ENCODE peak calls at places on chromosomes 16 and 17, in eight cellular contexts. S, B, H, W, N, Y, K and X are unnamed samples.

GRCh38 chr17:45240905-45241314 is 19.2 kb downstream of the FMNL1 start:
- DNase-seq in S (no peak), K (no peak), N (no peak), W (no peak), Y (no peak), B (no peak), H (no peak), X (no peak)

GRCh38 chr16:49857423-49858181 is 1.7 kb upstream of the ZNF423 start:
- DNase-seq in B (no peak), W (peak), H (peak), Y (peak), K (no peak), N (peak), S (no peak), X (peak)

GRCh38 chr17:58249270-58250133 is 11.1 kb downstream of the LPO start:
- DNase-seq in B (peak), S (peak), K (no peak), W (peak), Y (peak), N (peak), H (peak), X (peak)

GRCh38 chr17:77834170-77835115 is 124.1 kb upstream of the TNRC6C start:
- DNase-seq in Y (peak), N (peak), W (peak), H (peak), B (peak), K (peak), S (peak), X (peak)

GRCh38 chr17:41052594-41052993 is 2.4 kb downstream of the KRTAP2-2 start:
- DNase-seq in W (no peak), H (no peak), S (no peak), B (no peak), Y (no peak), K (no peak), N (peak), X (no peak)

GRCh38 chr17:38459556-38459955 is 31.3 kb downstream of the ARHGAP23 start:
- DNase-seq in N (no peak), S (no peak), B (no peak), K (no peak), W (no peak), H (no peak), Y (no peak), X (no peak)

GRCh38 chr17:78343433-78344201 is 16.3 kb downstream of the SOCS3 start:
- DNase-seq in Y (peak), H (no peak), N (peak), W (peak), S (peak), B (peak), K (no peak), X (peak)

GRCh38 chr17:80361495-80362220 is 53.3 kb upstream of the ENDOV start:
- DNase-seq in S (no peak), N (peak), W (peak), B (no peak), K (no peak), Y (no peak), H (peak), X (no peak)

GRCh38 chr17:47744168-47745036 is 11.4 kb downstream of the TBX21 start:
- DNase-seq in H (no peak), K (no peak), W (no peak), S (no peak), B (no peak), Y (no peak), N (no peak), X (no peak)

GRCh38 chr17:76252040-76252954 is 12.0 kb upstream of the RNF157 start:
- DNase-seq in B (peak), H (peak), Y (peak), N (peak), K (peak), S (no peak), W (peak), X (peak)

GRCh38 chr17:78717431-78717980 is 64.6 kb downstream of the CYTH1 start:
- DNase-seq in B (no peak), W (no peak), H (peak), S (no peak), K (no peak), Y (no peak), N (peak), X (no peak)